ENCODE peak calls at places on chromosomes 13 and 19, in ten cellular contexts. Q is immature natural killer cell; S is RPMI7951; R is NCI-H1930; O is RCC 7860; C is naive thymus-derived CD4-positive, alpha-beta T cell; V is HFF-Myc; F is progenitor cell of endocrine pancreas; Y is lower lobe of right lung; W is NCI-H1105 treated with DMSO at 0.1 percent for 48 hours. J is an unnamed sample.

GRCh38 chr19:48560095-48560530 is 8.1 kb downstream of the SULT2B1 start:
- DNase-seq in Q (no peak), S (no peak), R (no peak), O (no peak), C (no peak), V (no peak), F (no peak), Y (no peak), W (no peak), J (no peak)

GRCh38 chr19:13064092-13064489 is 38.6 kb downstream of the LYL1 start:
- DNase-seq in Q (no peak), S (no peak), R (no peak), O (no peak), C (no peak), V (no peak), F (no peak), Y (no peak), W (no peak), J (no peak)

GRCh38 chr13:98143157-98143553 is 261 bp downstream of the FARP1 start:
- DNase-seq in Q (no peak), S (no peak), R (no peak), O (no peak), C (no peak), V (no peak), F (no peak), Y (peak; percentile 71), W (no peak), J (no peak)

GRCh38 chr13:79317856-79318255 is 88.2 kb downstream of the RBM26 start:
- DNase-seq in Q (no peak), S (no peak), R (no peak), O (no peak), C (no peak), V (no peak), F (no peak), Y (no peak), W (no peak), J (no peak)

GRCh38 chr13:86788624-86789023 is 882.5 kb upstream of the SLITRK5 start:
- DNase-seq in Q (no peak), S (no peak), R (no peak), O (no peak), C (no peak), V (no peak), F (no peak), Y (no peak), W (no peak), J (no peak)

GRCh38 chr13:107842562-107843180 is 372.7 kb downstream of the LIG4 start:
- DNase-seq in Q (no peak), S (no peak), R (no peak), O (peak; percentile 72), C (no peak), V (no peak), F (no peak), Y (no peak), W (no peak), J (no peak)

GRCh38 chr13:109309625-109310363 is 476.6 kb downstream of the IRS2 start:
- DNase-seq in Q (no peak), S (no peak), R (peak; percentile 75), O (no peak), C (no peak), V (no peak), F (no peak), Y (no peak), W (no peak), J (no peak)

GRCh38 chr13:46184277-46184699 is 2.3 kb upstream of the LCP1 start:
- DNase-seq in Q (peak; percentile 82), S (peak; percentile 36), R (no peak), O (no peak), C (peak; percentile 74), V (no peak), F (no peak), Y (peak; percentile 62), W (no peak), J (peak; percentile 11)

J was measured in NCI-H1694 treated with DMSO at 0.1 percent for 48 hours.